ENCODE peak calls at places on chromosome 1, in nine cellular contexts. J, Q, F, N, X, Z, H, S and I are unnamed samples.

GRCh38 chr1:207873055-207873890 is 37.7 kb downstream of the CD34 start:
- DNase-seq in J (no peak), Q (no peak), F (peak), N (no peak), X (no peak), Z (no peak), H (no peak), S (no peak), I (no peak)

GRCh38 chr1:207028884-207029283 is 3.7 kb downstream of the C1orf116 start:
- DNase-seq in J (no peak), Q (no peak), F (no peak), N (no peak), X (no peak), Z (no peak), H (no peak), S (no peak), I (no peak)

GRCh38 chr1:242554577-242554976 is 30.1 kb upstream of the PLD5 start:
- DNase-seq in J (no peak), Q (no peak), F (no peak), N (no peak), X (no peak), Z (no peak), H (no peak), S (no peak), I (no peak)

GRCh38 chr1:222543817-222544216 is 4.1 kb downstream of the HHIPL2 start:
- DNase-seq in J (no peak), Q (no peak), F (no peak), N (no peak), X (no peak), Z (no peak), H (no peak), S (no peak), I (no peak)

GRCh38 chr1:234040446-234041317 is 136.2 kb downstream of the SLC35F3 start:
- DNase-seq in J (no peak), Q (no peak), F (no peak), N (no peak), X (no peak), Z (no peak), H (no peak), S (no peak), I (no peak)

GRCh38 chr1:147211577-147211976 is 13.6 kb downstream of the FMO5 start:
- DNase-seq in J (no peak), Q (no peak), F (no peak), N (no peak), X (no peak), Z (no peak), H (no peak), S (no peak), I (no peak)

GRCh38 chr1:206782448-206782847 is 10.2 kb upstream of the IL10 start:
- DNase-seq in J (no peak), Q (no peak), F (no peak), N (no peak), X (no peak), Z (no peak), H (no peak), S (no peak), I (no peak)

GRCh38 chr1:224113545-224113917 is 380 bp upstream of the FBXO28 start:
- DNase-seq in J (no peak), Q (no peak), F (no peak), N (no peak), X (no peak), Z (no peak), H (no peak), S (no peak), I (no peak)

GRCh38 chr1:72009170-72009569 is 273.2 kb downstream of the NEGR1 start:
- DNase-seq in J (peak), Q (no peak), F (no peak), N (no peak), X (no peak), Z (no peak), H (no peak), S (no peak), I (no peak)

GRCh38 chr1:232422098-232422497 is 207.8 kb downstream of the SIPA1L2 start:
- DNase-seq in J (no peak), Q (peak), F (no peak), N (peak), X (no peak), Z (no peak), H (no peak), S (no peak), I (no peak)

GRCh38 chr1:227892930-227893695 is 54.6 kb downstream of the WNT9A start:
- DNase-seq in J (no peak), Q (no peak), F (peak), N (no peak), X (peak), Z (peak), H (no peak), S (no peak), I (no peak)

GRCh38 chr1:62362061-62362951 is 43.1 kb upstream of the KANK4 start:
- DNase-seq in J (no peak), Q (no peak), F (no peak), N (no peak), X (peak), Z (no peak), H (no peak), S (no peak), I (no peak)

GRCh38 chr1:87024936-87025537 is 110.6 kb downstream of the HS2ST1 start:
- DNase-seq in J (no peak), Q (peak), F (no peak), N (peak), X (no peak), Z (peak), H (peak), S (peak), I (peak)

GRCh38 chr1:192610114-192610958 is 25.6 kb upstream of the RGS13 start:
- DNase-seq in J (no peak), Q (peak), F (no peak), N (no peak), X (no peak), Z (no peak), H (no peak), S (no peak), I (peak)

GRCh38 chr1:237677979-237678378 is 212.7 kb downstream of the ZP4 start:
- DNase-seq in J (no peak), Q (peak), F (no peak), N (peak), X (no peak), Z (peak), H (peak), S (no peak), I (no peak)

GRCh38 chr1:170664828-170665617 is 1.1 kb downstream of the PRRX1 start:
- DNase-seq in J (no peak), Q (peak), F (no peak), N (peak), X (peak), Z (peak), H (no peak), S (peak), I (no peak)

GRCh38 chr1:143720087-143721023 is 251.4 kb downstream of the FAM72C start:
- DNase-seq in J (peak), Q (peak), F (peak), N (no peak), X (peak), Z (peak), H (no peak), S (peak), I (no peak)

GRCh38 chr1:245383396-245384330 is 228.9 kb downstream of the KIF26B start:
- DNase-seq in J (no peak), Q (no peak), F (no peak), N (no peak), X (no peak), Z (no peak), H (no peak), S (no peak), I (no peak)

GRCh38 chr1:175343945-175344344 is 151.4 kb upstream of the KIAA0040 start:
- DNase-seq in J (no peak), Q (no peak), F (no peak), N (no peak), X (no peak), Z (no peak), H (no peak), S (no peak), I (no peak)

GRCh38 chr1:175341631-175342429 is 149.3 kb upstream of the KIAA0040 start:
- DNase-seq in J (no peak), Q (no peak), F (no peak), N (no peak), X (peak), Z (no peak), H (no peak), S (no peak), I (no peak)

DNA sequence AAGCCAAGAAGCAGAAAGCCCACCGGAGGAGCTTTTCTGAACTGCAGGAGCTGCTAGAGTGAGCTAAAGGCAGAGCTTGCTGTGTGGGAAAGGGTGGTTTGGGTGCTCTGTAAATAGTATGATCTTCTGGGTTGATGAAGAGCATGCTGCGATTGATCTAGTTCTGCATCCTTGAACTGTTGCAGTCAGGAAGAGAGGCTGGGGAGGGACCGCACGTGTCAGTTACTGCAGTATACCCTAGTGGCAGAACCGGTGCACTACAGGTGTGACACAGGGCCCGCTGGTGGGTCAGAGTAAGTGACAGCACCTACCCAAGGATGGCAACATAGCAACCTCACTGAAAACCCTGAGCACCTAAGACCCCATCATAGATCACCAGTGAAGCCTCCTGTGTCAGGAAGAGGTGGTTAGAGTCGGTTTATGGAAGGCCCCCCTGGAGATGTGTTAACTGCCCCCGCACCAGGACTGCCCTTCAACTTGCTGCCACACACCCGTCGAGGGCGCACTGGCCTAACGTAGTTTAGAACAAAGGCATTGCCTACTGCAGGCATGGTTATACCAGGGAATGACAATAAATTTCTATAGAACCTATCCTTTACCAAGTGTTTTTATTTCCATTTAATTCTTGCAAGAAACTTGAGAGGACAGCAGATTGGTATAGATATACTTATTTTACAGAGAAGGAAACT is 146.0 kb upstream of the KIAA0040 start:
- DNase-seq in J (peak), Q (no peak), F (peak), N (no peak), X (peak), Z (peak), H (no peak), S (peak), I (no peak)
- TF ChIP-seq CTCF in J (peak), Q (no peak), F (peak), N (peak), X (no peak), Z (peak), H (peak), S (peak), I (peak)

GRCh38 chr1:186272486-186272885 is 102.6 kb downstream of the TPR start:
- DNase-seq in J (no peak), Q (no peak), F (no peak), N (no peak), X (no peak), Z (no peak), H (no peak), S (no peak), I (no peak)
- TF ChIP-seq CTCF in J (no peak), Q (no peak), F (no peak), N (no peak), X (no peak), Z (no peak), H (no peak), S (no peak), I (no peak)

GRCh38 chr1:111221633-111222286 is 5.8 kb upstream of the CHI3L2 start:
- DNase-seq in J (peak), Q (peak), F (peak), N (peak), X (no peak), Z (no peak), H (no peak), S (no peak), I (no peak)
- TF ChIP-seq CTCF in J (no peak), Q (no peak), F (no peak), N (no peak), X (no peak), Z (no peak), H (no peak), S (no peak), I (no peak)

DNA sequence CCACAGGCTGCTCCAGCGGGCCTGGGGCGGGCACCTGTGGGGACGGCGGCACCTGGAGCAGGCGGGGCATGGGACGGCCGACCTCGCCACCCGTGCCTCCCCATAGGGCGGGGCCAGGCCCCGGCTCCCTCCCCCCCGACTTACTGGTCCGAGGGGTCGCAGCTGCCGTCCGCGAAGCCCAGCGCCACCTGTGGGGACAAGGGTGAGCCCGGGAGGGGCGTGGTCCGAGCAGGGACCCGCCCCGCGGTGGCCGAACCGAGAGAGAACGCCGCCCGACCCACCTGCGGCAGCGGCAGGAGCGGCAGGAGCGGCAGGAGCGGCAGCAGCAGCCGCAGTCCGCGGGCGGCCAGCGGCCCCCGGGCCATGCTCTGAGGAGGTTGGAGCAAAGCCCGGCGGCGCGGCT is at the start of gene TMEM52:
- DNase-seq in J (no peak), Q (no peak), F (no peak), N (no peak), X (peak), Z (no peak), H (no peak), S (no peak), I (no peak)
- TF ChIP-seq CTCF in J (no peak), Q (no peak), F (no peak), N (no peak), X (no peak), Z (no peak), H (no peak), S (no peak), I (no peak)

GRCh38 chr1:178183796-178184195 is 89.9 kb downstream of the RASAL2 start:
- DNase-seq in J (no peak), Q (peak), F (no peak), N (no peak), X (no peak), Z (no peak), H (no peak), S (no peak), I (no peak)

GRCh38 chr1:178174539-178174938 is 80.6 kb downstream of the RASAL2 start:
- DNase-seq in J (no peak), Q (no peak), F (no peak), N (no peak), X (no peak), Z (no peak), H (no peak), S (no peak), I (no peak)

GRCh38 chr1:178180405-178180804 is 86.5 kb downstream of the RASAL2 start:
- DNase-seq in J (no peak), Q (no peak), F (no peak), N (no peak), X (no peak), Z (no peak), H (no peak), S (no peak), I (no peak)
- TF ChIP-seq CTCF in J (no peak), Q (no peak), F (no peak), N (no peak), X (no peak), Z (no peak), H (no peak), S (no peak), I (no peak)

GRCh38 chr1:205423248-205423647 is 1.4 kb upstream of the LEMD1 start:
- DNase-seq in J (no peak), Q (no peak), F (no peak), N (no peak), X (no peak), Z (no peak), H (no peak), S (no peak), I (no peak)
- TF ChIP-seq CTCF in J (no peak), Q (no peak), F (peak), N (no peak), X (peak), Z (no peak), H (peak), S (no peak), I (no peak)